ENCODE peak calls at places on chromosomes 7 and 10, in ten cellular contexts. A is HFF-Myc; M is NCI-H1436; D is astrocyte of the spinal cord; Y is anterior cingulate cortex; N is brain microvascular endothelial cell; Q is foreskin melanocyte; G is retina; L is NCI-H2081; B is activated CD4-positive, CD25-positive, alpha-beta regulatory T cell. U is an unnamed sample.

GRCh38 chr7:94763268-94763667 is 107.3 kb upstream of the SGCE start:
- DNase-seq in A (peak), M (no peak), D (no peak), Y (no peak), N (no peak), Q (no peak), G (no peak), L (no peak), B (no peak), U (no peak)

GRCh38 chr10:73967022-73967429 is 30.9 kb upstream of the VCL start:
- DNase-seq in A (no peak), M (no peak), D (no peak), Y (no peak), N (no peak), Q (no peak), G (no peak), L (no peak), B (no peak), U (no peak)

GRCh38 chr10:124384142-124384541 is 34.6 kb downstream of the OAT start:
- DNase-seq in A (no peak), M (no peak), D (no peak), Y (no peak), N (no peak), Q (no peak), G (no peak), L (no peak), B (no peak), U (no peak)

GRCh38 chr7:16881809-16882208 is at the start of gene AGR3:
- DNase-seq in A (no peak), M (no peak), D (no peak), Y (no peak), N (no peak), Q (no peak), G (no peak), L (peak), B (no peak), U (peak)

GRCh38 chr7:17289074-17289665 is 9.3 kb upstream of the AHR start:
- DNase-seq in A (no peak), M (no peak), D (peak), Y (no peak), N (peak), Q (no peak), G (no peak), L (no peak), B (no peak), U (no peak)

GRCh38 chr7:18421297-18422004 is 74.1 kb upstream of the HDAC9 start:
- DNase-seq in A (no peak), M (no peak), D (no peak), Y (no peak), N (no peak), Q (no peak), G (peak), L (no peak), B (no peak), U (no peak)

GRCh38 chr10:30751678-30752331 is 122.3 kb upstream of the LYZL2 start:
- DNase-seq in A (no peak), M (no peak), D (peak), Y (peak), N (peak), Q (peak), G (no peak), L (peak), B (peak), U (peak)

GRCh38 chr7:774161-775109 is 47.4 kb upstream of the PRKAR1B start:
- DNase-seq in A (no peak), M (peak), D (peak), Y (no peak), N (peak), Q (no peak), G (peak), L (no peak), B (peak), U (no peak)

GRCh38 chr7:101066141-101066857 is 19.0 kb upstream of the TRIM56 start:
- DNase-seq in A (no peak), M (no peak), D (peak), Y (no peak), N (peak), Q (no peak), G (peak), L (no peak), B (no peak), U (no peak)

GRCh38 chr7:139737221-139738100 is 40.3 kb downstream of the HIPK2 start:
- DNase-seq in A (no peak), M (no peak), D (peak), Y (no peak), N (no peak), Q (no peak), G (no peak), L (peak), B (no peak), U (no peak)

GRCh38 chr7:17601921-17602320 is 303.5 kb downstream of the AHR start:
- DNase-seq in A (no peak), M (no peak), D (no peak), Y (no peak), N (no peak), Q (no peak), G (no peak), L (no peak), B (no peak), U (no peak)

GRCh38 chr10:24240001-24240751 is 31.2 kb downstream of the KIAA1217 start:
- DNase-seq in A (no peak), M (no peak), D (no peak), Y (no peak), N (no peak), Q (no peak), G (no peak), L (no peak), B (no peak), U (no peak)

GRCh38 chr10:36391405-36391804 is 734.0 kb upstream of the ANKRD30A start:
- DNase-seq in A (no peak), M (no peak), D (no peak), Y (no peak), N (no peak), Q (no peak), G (peak), L (no peak), B (no peak), U (no peak)

GRCh38 chr7:34013421-34013820 is 108.1 kb downstream of the BMPER start:
- DNase-seq in A (no peak), M (no peak), D (no peak), Y (no peak), N (no peak), Q (no peak), G (no peak), L (no peak), B (no peak), U (no peak)

GRCh38 chr7:78576196-78576595 is 777.6 kb downstream of the PHTF2 start:
- DNase-seq in A (no peak), M (no peak), D (peak), Y (no peak), N (no peak), Q (peak), G (no peak), L (no peak), B (no peak), U (no peak)

GRCh38 chr10:131834152-131834810 is 66.5 kb upstream of the PPP2R2D start:
- DNase-seq in A (no peak), M (no peak), D (no peak), Y (no peak), N (no peak), Q (no peak), G (no peak), L (no peak), B (no peak), U (no peak)

GRCh38 chr10:123808286-123808685 is 83.3 kb downstream of the CPXM2 start:
- DNase-seq in A (no peak), M (no peak), D (no peak), Y (no peak), N (no peak), Q (peak), G (no peak), L (no peak), B (no peak), U (no peak)

GRCh38 chr7:129740574-129740973 is 129.1 kb downstream of the NRF1 start:
- DNase-seq in A (no peak), M (no peak), D (no peak), Y (no peak), N (no peak), Q (no peak), G (no peak), L (no peak), B (no peak), U (no peak)

GRCh38 chr7:85483205-85483604 is 296.3 kb upstream of the SEMA3D start:
- DNase-seq in A (peak), M (no peak), D (peak), Y (no peak), N (no peak), Q (no peak), G (no peak), L (no peak), B (no peak), U (no peak)

GRCh38 chr10:75145590-75145989 is 34.1 kb downstream of the SAMD8 start:
- DNase-seq in A (no peak), M (no peak), D (no peak), Y (no peak), N (no peak), Q (no peak), G (no peak), L (no peak), B (no peak), U (no peak)

GRCh38 chr10:48444266-48444665 is 137.8 kb downstream of the MAPK8 start:
- DNase-seq in A (no peak), M (peak), D (peak), Y (no peak), N (peak), Q (no peak), G (peak), L (peak), B (no peak), U (no peak)

GRCh38 chr10:79399242-79399831 is 46.1 kb downstream of the ZCCHC24 start:
- DNase-seq in A (peak), M (no peak), D (peak), Y (peak), N (peak), Q (peak), G (peak), L (no peak), B (no peak), U (no peak)

GRCh38 chr7:129950191-129950940 is 2.4 kb downstream of the UBE2H start:
- DNase-seq in A (no peak), M (no peak), D (peak), Y (no peak), N (peak), Q (peak), G (peak), L (peak), B (no peak), U (no peak)

GRCh38 chr7:2326960-2327359 is 12.7 kb upstream of the SNX8 start:
- DNase-seq in A (no peak), M (no peak), D (no peak), Y (no peak), N (no peak), Q (no peak), G (no peak), L (no peak), B (no peak), U (no peak)

GRCh38 chr10:3825244-3825643 is 40.2 kb upstream of the KLF6 start:
- DNase-seq in A (no peak), M (no peak), D (peak), Y (no peak), N (peak), Q (no peak), G (no peak), L (no peak), B (no peak), U (no peak)

U was measured in NCI-H774.